ENCODE peak calls at places on chromosomes 11 and 22, in eight cellular contexts. One of them, this sample, is unnamed.

GRCh38 chr22:18970180-18970947 is 34.3 kb upstream of the PRODH start:
- DNase-seq in activated effector memory CD4-positive, alpha-beta T cell treated with anti-CD3 and anti-CD28 coated beads, Interleukin-2, amount 50 U/mL, for 16 hours: no peak
- DNase-seq in T-helper 9 cell: no peak
- DNase-seq in DMS 273 treated with DMSO at 0.1 percent for 48 hours: no peak
- DNase-seq in cardiac muscle cell: peak
- DNase-seq in stimulated activated CD8-positive, alpha-beta memory T cell treated with anti-CD3 and anti-CD28 coated beads, Interleukin-15, amount 100 ng/mL, for 1 hour: no peak
- DNase-seq in sciatic nerve: no peak
- DNase-seq in cardiac fibroblast: no peak
- DNase-seq in this sample: no peak

GRCh38 chr11:69572861-69573260 is 68.1 kb upstream of the CCND1 start:
- DNase-seq in cardiac muscle cell: no peak
- DNase-seq in DMS 273 treated with DMSO at 0.1 percent for 48 hours: no peak
- DNase-seq in stimulated activated CD8-positive, alpha-beta memory T cell treated with anti-CD3 and anti-CD28 coated beads, Interleukin-15, amount 100 ng/mL, for 1 hour: no peak
- DNase-seq in cardiac fibroblast: no peak
- DNase-seq in activated effector memory CD4-positive, alpha-beta T cell treated with anti-CD3 and anti-CD28 coated beads, Interleukin-2, amount 50 U/mL, for 16 hours: no peak
- DNase-seq in T-helper 9 cell: no peak
- DNase-seq in sciatic nerve: no peak
- DNase-seq in this sample: no peak

GRCh38 chr11:119533931-119534694 is 111.1 kb upstream of the THY1 start:
- DNase-seq in cardiac fibroblast: peak
- DNase-seq in T-helper 9 cell: peak
- DNase-seq in stimulated activated CD8-positive, alpha-beta memory T cell treated with anti-CD3 and anti-CD28 coated beads, Interleukin-15, amount 100 ng/mL, for 1 hour: peak
- DNase-seq in cardiac muscle cell: peak
- DNase-seq in sciatic nerve: peak
- DNase-seq in DMS 273 treated with DMSO at 0.1 percent for 48 hours: no peak
- DNase-seq in activated effector memory CD4-positive, alpha-beta T cell treated with anti-CD3 and anti-CD28 coated beads, Interleukin-2, amount 50 U/mL, for 16 hours: peak
- DNase-seq in this sample: peak

GRCh38 chr11:35825386-35825785 is 118.5 kb upstream of the LDLRAD3 start:
- DNase-seq in stimulated activated CD8-positive, alpha-beta memory T cell treated with anti-CD3 and anti-CD28 coated beads, Interleukin-15, amount 100 ng/mL, for 1 hour: no peak
- DNase-seq in sciatic nerve: no peak
- DNase-seq in cardiac fibroblast: no peak
- DNase-seq in T-helper 9 cell: no peak
- DNase-seq in DMS 273 treated with DMSO at 0.1 percent for 48 hours: no peak
- DNase-seq in cardiac muscle cell: peak
- DNase-seq in activated effector memory CD4-positive, alpha-beta T cell treated with anti-CD3 and anti-CD28 coated beads, Interleukin-2, amount 50 U/mL, for 16 hours: no peak
- DNase-seq in this sample: no peak

GRCh38 chr11:75743711-75744563 is 24.6 kb upstream of the DGAT2 start:
- DNase-seq in cardiac fibroblast: no peak
- DNase-seq in activated effector memory CD4-positive, alpha-beta T cell treated with anti-CD3 and anti-CD28 coated beads, Interleukin-2, amount 50 U/mL, for 16 hours: no peak
- DNase-seq in cardiac muscle cell: no peak
- DNase-seq in T-helper 9 cell: no peak
- DNase-seq in stimulated activated CD8-positive, alpha-beta memory T cell treated with anti-CD3 and anti-CD28 coated beads, Interleukin-15, amount 100 ng/mL, for 1 hour: no peak
- DNase-seq in DMS 273 treated with DMSO at 0.1 percent for 48 hours: no peak
- DNase-seq in sciatic nerve: no peak
- DNase-seq in this sample: no peak

GRCh38 chr11:17403977-17404759 is 15.7 kb upstream of the KCNJ11 start:
- DNase-seq in T-helper 9 cell: no peak
- DNase-seq in stimulated activated CD8-positive, alpha-beta memory T cell treated with anti-CD3 and anti-CD28 coated beads, Interleukin-15, amount 100 ng/mL, for 1 hour: no peak
- DNase-seq in activated effector memory CD4-positive, alpha-beta T cell treated with anti-CD3 and anti-CD28 coated beads, Interleukin-2, amount 50 U/mL, for 16 hours: no peak
- DNase-seq in DMS 273 treated with DMSO at 0.1 percent for 48 hours: no peak
- DNase-seq in cardiac fibroblast: peak
- DNase-seq in sciatic nerve: no peak
- DNase-seq in cardiac muscle cell: no peak
- DNase-seq in this sample: no peak

GRCh38 chr11:129528296-129528695 is 152.6 kb downstream of the BARX2 start:
- DNase-seq in stimulated activated CD8-positive, alpha-beta memory T cell treated with anti-CD3 and anti-CD28 coated beads, Interleukin-15, amount 100 ng/mL, for 1 hour: no peak
- DNase-seq in activated effector memory CD4-positive, alpha-beta T cell treated with anti-CD3 and anti-CD28 coated beads, Interleukin-2, amount 50 U/mL, for 16 hours: no peak
- DNase-seq in DMS 273 treated with DMSO at 0.1 percent for 48 hours: no peak
- DNase-seq in sciatic nerve: no peak
- DNase-seq in cardiac fibroblast: no peak
- DNase-seq in T-helper 9 cell: no peak
- DNase-seq in cardiac muscle cell: no peak
- DNase-seq in this sample: no peak

GRCh38 chr11:75277211-75277805 is 36.7 kb downstream of the TPBGL start:
- DNase-seq in sciatic nerve: peak
- DNase-seq in cardiac muscle cell: no peak
- DNase-seq in DMS 273 treated with DMSO at 0.1 percent for 48 hours: no peak
- DNase-seq in cardiac fibroblast: no peak
- DNase-seq in stimulated activated CD8-positive, alpha-beta memory T cell treated with anti-CD3 and anti-CD28 coated beads, Interleukin-15, amount 100 ng/mL, for 1 hour: no peak
- DNase-seq in activated effector memory CD4-positive, alpha-beta T cell treated with anti-CD3 and anti-CD28 coated beads, Interleukin-2, amount 50 U/mL, for 16 hours: peak
- DNase-seq in T-helper 9 cell: no peak
- DNase-seq in this sample: no peak

GRCh38 chr11:61091373-61092279 is 10.7 kb upstream of the CD5 start:
- DNase-seq in stimulated activated CD8-positive, alpha-beta memory T cell treated with anti-CD3 and anti-CD28 coated beads, Interleukin-15, amount 100 ng/mL, for 1 hour: no peak
- DNase-seq in cardiac fibroblast: peak
- DNase-seq in sciatic nerve: no peak
- DNase-seq in T-helper 9 cell: peak
- DNase-seq in cardiac muscle cell: peak
- DNase-seq in DMS 273 treated with DMSO at 0.1 percent for 48 hours: no peak
- DNase-seq in activated effector memory CD4-positive, alpha-beta T cell treated with anti-CD3 and anti-CD28 coated beads, Interleukin-2, amount 50 U/mL, for 16 hours: peak
- DNase-seq in this sample: no peak

GRCh38 chr11:76701701-76702100 is 31.2 kb upstream of the LRRC32 start:
- DNase-seq in stimulated activated CD8-positive, alpha-beta memory T cell treated with anti-CD3 and anti-CD28 coated beads, Interleukin-15, amount 100 ng/mL, for 1 hour: no peak
- DNase-seq in cardiac fibroblast: peak
- DNase-seq in sciatic nerve: no peak
- DNase-seq in cardiac muscle cell: no peak
- DNase-seq in DMS 273 treated with DMSO at 0.1 percent for 48 hours: no peak
- DNase-seq in T-helper 9 cell: no peak
- DNase-seq in activated effector memory CD4-positive, alpha-beta T cell treated with anti-CD3 and anti-CD28 coated beads, Interleukin-2, amount 50 U/mL, for 16 hours: no peak
- DNase-seq in this sample: no peak

GRCh38 chr11:21927628-21928027 is 265.3 kb upstream of the ANO5 start:
- DNase-seq in stimulated activated CD8-positive, alpha-beta memory T cell treated with anti-CD3 and anti-CD28 coated beads, Interleukin-15, amount 100 ng/mL, for 1 hour: no peak
- DNase-seq in sciatic nerve: no peak
- DNase-seq in activated effector memory CD4-positive, alpha-beta T cell treated with anti-CD3 and anti-CD28 coated beads, Interleukin-2, amount 50 U/mL, for 16 hours: no peak
- DNase-seq in DMS 273 treated with DMSO at 0.1 percent for 48 hours: no peak
- DNase-seq in cardiac fibroblast: no peak
- DNase-seq in cardiac muscle cell: no peak
- DNase-seq in T-helper 9 cell: no peak
- DNase-seq in this sample: no peak

GRCh38 chr11:67312187-67313021 is 9.1 kb downstream of the SSH3 start:
- DNase-seq in sciatic nerve: no peak
- DNase-seq in T-helper 9 cell: peak
- DNase-seq in DMS 273 treated with DMSO at 0.1 percent for 48 hours: no peak
- DNase-seq in cardiac fibroblast: no peak
- DNase-seq in activated effector memory CD4-positive, alpha-beta T cell treated with anti-CD3 and anti-CD28 coated beads, Interleukin-2, amount 50 U/mL, for 16 hours: peak
- DNase-seq in stimulated activated CD8-positive, alpha-beta memory T cell treated with anti-CD3 and anti-CD28 coated beads, Interleukin-15, amount 100 ng/mL, for 1 hour: no peak
- DNase-seq in cardiac muscle cell: no peak
- DNase-seq in this sample: no peak

GRCh38 chr11:114026355-114026754 is 33.2 kb upstream of the ZBTB16 start:
- DNase-seq in sciatic nerve: no peak
- DNase-seq in cardiac muscle cell: peak
- DNase-seq in T-helper 9 cell: peak
- DNase-seq in cardiac fibroblast: peak
- DNase-seq in DMS 273 treated with DMSO at 0.1 percent for 48 hours: no peak
- DNase-seq in activated effector memory CD4-positive, alpha-beta T cell treated with anti-CD3 and anti-CD28 coated beads, Interleukin-2, amount 50 U/mL, for 16 hours: peak
- DNase-seq in stimulated activated CD8-positive, alpha-beta memory T cell treated with anti-CD3 and anti-CD28 coated beads, Interleukin-15, amount 100 ng/mL, for 1 hour: no peak
- DNase-seq in this sample: no peak

GRCh38 chr22:36457688-36458450 is 23.6 kb downstream of the TXN2 start:
- DNase-seq in stimulated activated CD8-positive, alpha-beta memory T cell treated with anti-CD3 and anti-CD28 coated beads, Interleukin-15, amount 100 ng/mL, for 1 hour: no peak
- DNase-seq in activated effector memory CD4-positive, alpha-beta T cell treated with anti-CD3 and anti-CD28 coated beads, Interleukin-2, amount 50 U/mL, for 16 hours: no peak
- DNase-seq in T-helper 9 cell: no peak
- DNase-seq in cardiac fibroblast: peak
- DNase-seq in cardiac muscle cell: no peak
- DNase-seq in sciatic nerve: no peak
- DNase-seq in DMS 273 treated with DMSO at 0.1 percent for 48 hours: no peak
- DNase-seq in this sample: no peak

GRCh38 chr22:20062766-20063083 is 17.3 kb upstream of the DGCR8 start:
- DNase-seq in cardiac muscle cell: no peak
- DNase-seq in T-helper 9 cell: no peak
- DNase-seq in DMS 273 treated with DMSO at 0.1 percent for 48 hours: no peak
- DNase-seq in activated effector memory CD4-positive, alpha-beta T cell treated with anti-CD3 and anti-CD28 coated beads, Interleukin-2, amount 50 U/mL, for 16 hours: no peak
- DNase-seq in sciatic nerve: no peak
- DNase-seq in cardiac fibroblast: peak
- DNase-seq in stimulated activated CD8-positive, alpha-beta memory T cell treated with anti-CD3 and anti-CD28 coated beads, Interleukin-15, amount 100 ng/mL, for 1 hour: no peak
- DNase-seq in this sample: no peak

GRCh38 chr11:93198221-93198650 is 445 bp upstream of the SLC36A4 start:
- DNase-seq in stimulated activated CD8-positive, alpha-beta memory T cell treated with anti-CD3 and anti-CD28 coated beads, Interleukin-15, amount 100 ng/mL, for 1 hour: no peak
- DNase-seq in sciatic nerve: no peak
- DNase-seq in activated effector memory CD4-positive, alpha-beta T cell treated with anti-CD3 and anti-CD28 coated beads, Interleukin-2, amount 50 U/mL, for 16 hours: no peak
- DNase-seq in cardiac fibroblast: peak
- DNase-seq in DMS 273 treated with DMSO at 0.1 percent for 48 hours: no peak
- DNase-seq in cardiac muscle cell: no peak
- DNase-seq in T-helper 9 cell: no peak
- DNase-seq in this sample: no peak

GRCh38 chr11:63882555-63883242 is 34.3 kb downstream of the RCOR2 start:
- DNase-seq in stimulated activated CD8-positive, alpha-beta memory T cell treated with anti-CD3 and anti-CD28 coated beads, Interleukin-15, amount 100 ng/mL, for 1 hour: no peak
- DNase-seq in T-helper 9 cell: no peak
- DNase-seq in sciatic nerve: no peak
- DNase-seq in DMS 273 treated with DMSO at 0.1 percent for 48 hours: no peak
- DNase-seq in activated effector memory CD4-positive, alpha-beta T cell treated with anti-CD3 and anti-CD28 coated beads, Interleukin-2, amount 50 U/mL, for 16 hours: no peak
- DNase-seq in cardiac muscle cell: no peak
- DNase-seq in cardiac fibroblast: no peak
- DNase-seq in this sample: no peak

GRCh38 chr11:35116762-35117588 is 22.0 kb upstream of the CD44 start:
- DNase-seq in sciatic nerve: no peak
- DNase-seq in DMS 273 treated with DMSO at 0.1 percent for 48 hours: peak
- DNase-seq in T-helper 9 cell: no peak
- DNase-seq in cardiac fibroblast: peak
- DNase-seq in activated effector memory CD4-positive, alpha-beta T cell treated with anti-CD3 and anti-CD28 coated beads, Interleukin-2, amount 50 U/mL, for 16 hours: no peak
- DNase-seq in cardiac muscle cell: no peak
- DNase-seq in stimulated activated CD8-positive, alpha-beta memory T cell treated with anti-CD3 and anti-CD28 coated beads, Interleukin-15, amount 100 ng/mL, for 1 hour: no peak
- DNase-seq in this sample: no peak

GRCh38 chr11:42161886-42162285 is 702.4 kb upstream of the LRRC4C start:
- DNase-seq in sciatic nerve: no peak
- DNase-seq in T-helper 9 cell: no peak
- DNase-seq in stimulated activated CD8-positive, alpha-beta memory T cell treated with anti-CD3 and anti-CD28 coated beads, Interleukin-15, amount 100 ng/mL, for 1 hour: no peak
- DNase-seq in cardiac muscle cell: no peak
- DNase-seq in activated effector memory CD4-positive, alpha-beta T cell treated with anti-CD3 and anti-CD28 coated beads, Interleukin-2, amount 50 U/mL, for 16 hours: no peak
- DNase-seq in cardiac fibroblast: peak
- DNase-seq in DMS 273 treated with DMSO at 0.1 percent for 48 hours: no peak
- DNase-seq in this sample: no peak

GRCh38 chr11:26231252-26231661 is 100.7 kb upstream of the ANO3 start:
- DNase-seq in sciatic nerve: no peak
- DNase-seq in DMS 273 treated with DMSO at 0.1 percent for 48 hours: no peak
- DNase-seq in T-helper 9 cell: no peak
- DNase-seq in stimulated activated CD8-positive, alpha-beta memory T cell treated with anti-CD3 and anti-CD28 coated beads, Interleukin-15, amount 100 ng/mL, for 1 hour: no peak
- DNase-seq in cardiac muscle cell: no peak
- DNase-seq in cardiac fibroblast: peak
- DNase-seq in activated effector memory CD4-positive, alpha-beta T cell treated with anti-CD3 and anti-CD28 coated beads, Interleukin-2, amount 50 U/mL, for 16 hours: no peak
- DNase-seq in this sample: no peak

GRCh38 chr22:47996446-47996857 is 1234.0 kb downstream of the TBC1D22A start:
- DNase-seq in cardiac fibroblast: no peak
- DNase-seq in stimulated activated CD8-positive, alpha-beta memory T cell treated with anti-CD3 and anti-CD28 coated beads, Interleukin-15, amount 100 ng/mL, for 1 hour: no peak
- DNase-seq in cardiac muscle cell: no peak
- DNase-seq in DMS 273 treated with DMSO at 0.1 percent for 48 hours: no peak
- DNase-seq in sciatic nerve: no peak
- DNase-seq in T-helper 9 cell: no peak
- DNase-seq in activated effector memory CD4-positive, alpha-beta T cell treated with anti-CD3 and anti-CD28 coated beads, Interleukin-2, amount 50 U/mL, for 16 hours: no peak
- DNase-seq in this sample: no peak

GRCh38 chr22:37545703-37546435 is 14.4 kb upstream of the CDC42EP1 start:
- DNase-seq in T-helper 9 cell: no peak
- DNase-seq in DMS 273 treated with DMSO at 0.1 percent for 48 hours: no peak
- DNase-seq in cardiac muscle cell: peak
- DNase-seq in stimulated activated CD8-positive, alpha-beta memory T cell treated with anti-CD3 and anti-CD28 coated beads, Interleukin-15, amount 100 ng/mL, for 1 hour: no peak
- DNase-seq in cardiac fibroblast: peak
- DNase-seq in activated effector memory CD4-positive, alpha-beta T cell treated with anti-CD3 and anti-CD28 coated beads, Interleukin-2, amount 50 U/mL, for 16 hours: no peak
- DNase-seq in sciatic nerve: peak
- DNase-seq in this sample: no peak

GRCh38 chr22:46373838-46374662 is 38.5 kb downstream of the TRMU start:
- DNase-seq in sciatic nerve: no peak
- DNase-seq in activated effector memory CD4-positive, alpha-beta T cell treated with anti-CD3 and anti-CD28 coated beads, Interleukin-2, amount 50 U/mL, for 16 hours: no peak
- DNase-seq in stimulated activated CD8-positive, alpha-beta memory T cell treated with anti-CD3 and anti-CD28 coated beads, Interleukin-15, amount 100 ng/mL, for 1 hour: no peak
- DNase-seq in cardiac fibroblast: no peak
- DNase-seq in cardiac muscle cell: no peak
- DNase-seq in DMS 273 treated with DMSO at 0.1 percent for 48 hours: no peak
- DNase-seq in T-helper 9 cell: no peak
- DNase-seq in this sample: no peak

This sample was measured in activated T-helper 1 cell treated with anti-CD3 and anti-CD28 coated beads, Interleukin-2, amount 50 U/mL, for 16 hours.